ENCODE peak calls at places on chromosome 2, in nine cellular contexts. Z, K, S, A, P, G, H, R and F are unnamed samples.

GRCh38 chr2:204869142-204869823 is 324.0 kb downstream of the PARD3B start:
- DNase-seq in Z (no peak), K (no peak), S (no peak), A (no peak), P (no peak), G (no peak), H (no peak), R (no peak), F (no peak)

GRCh38 chr2:24762518-24762917 is 30.7 kb downstream of the PTRHD1 start:
- DNase-seq in Z (no peak), K (no peak), S (no peak), A (no peak), P (no peak), G (no peak), H (no peak), R (no peak), F (no peak)

GRCh38 chr2:39666489-39667141 is 898 bp downstream of the TMEM178A start:
- DNase-seq in Z (no peak), K (no peak), S (no peak), A (no peak), P (peak), G (no peak), H (no peak), R (no peak), F (peak)

GRCh38 chr2:96386470-96386869 is 50.9 kb downstream of the NCAPH start:
- DNase-seq in Z (no peak), K (no peak), S (no peak), A (no peak), P (no peak), G (no peak), H (no peak), R (no peak), F (peak)

GRCh38 chr2:49035477-49035876 is 118.8 kb downstream of the FSHR start:
- DNase-seq in Z (no peak), K (no peak), S (no peak), A (no peak), P (no peak), G (no peak), H (no peak), R (no peak), F (no peak)

GRCh38 chr2:226446406-226447001 is 353.1 kb downstream of the IRS1 start:
- DNase-seq in Z (no peak), K (no peak), S (no peak), A (no peak), P (no peak), G (no peak), H (no peak), R (no peak), F (no peak)

GRCh38 chr2:175932675-175933074 is 69.4 kb downstream of the LNPK start:
- DNase-seq in Z (no peak), K (no peak), S (no peak), A (no peak), P (no peak), G (no peak), H (no peak), R (no peak), F (no peak)

GRCh38 chr2:158197940-158198339 is 96.3 kb downstream of the UPP2 start:
- DNase-seq in Z (no peak), K (no peak), S (no peak), A (no peak), P (no peak), G (no peak), H (no peak), R (no peak), F (no peak)

GRCh38 chr2:241894056-241894641 is 24.6 kb downstream of the RTP5 start:
- DNase-seq in Z (no peak), K (no peak), S (no peak), A (no peak), P (no peak), G (no peak), H (no peak), R (no peak), F (no peak)
- TF ChIP-seq REST in Z (no peak), K (no peak), S (no peak), A (no peak), P (no peak), G (no peak), H (no peak), R (no peak), F (no peak)

GRCh38 chr2:196989496-196989895 is 63.0 kb upstream of the PGAP1 start:
- DNase-seq in Z (no peak), K (no peak), S (no peak), A (no peak), P (no peak), G (no peak), H (no peak), R (no peak), F (no peak)

GRCh38 chr2:196988599-196988998 is 62.1 kb upstream of the PGAP1 start:
- DNase-seq in Z (no peak), K (no peak), S (no peak), A (no peak), P (no peak), G (no peak), H (no peak), R (no peak), F (no peak)

GRCh38 chr2:196985524-196986183 is 59.1 kb upstream of the PGAP1 start:
- DNase-seq in Z (no peak), K (peak), S (no peak), A (no peak), P (no peak), G (no peak), H (no peak), R (no peak), F (no peak)

GRCh38 chr2:196987654-196988364 is 61.3 kb upstream of the PGAP1 start:
- DNase-seq in Z (peak), K (peak), S (peak), A (no peak), P (peak), G (peak), H (peak), R (peak), F (peak)

DNA sequence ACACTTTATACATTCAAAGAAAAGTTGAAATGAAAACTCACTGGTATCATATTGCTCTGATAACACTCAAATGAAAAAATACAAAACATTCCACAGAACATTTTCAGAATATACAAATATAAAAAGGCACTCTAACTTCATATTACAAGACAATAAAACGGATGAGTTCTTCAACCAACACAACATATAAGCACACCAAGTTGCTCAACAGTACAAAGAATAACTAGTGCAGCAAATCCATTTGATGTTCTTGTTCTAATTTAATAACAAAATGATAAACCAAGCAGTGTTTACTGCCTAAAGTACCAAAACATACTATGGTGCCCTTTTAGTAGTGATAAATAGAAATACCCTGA is 60.8 kb upstream of the PGAP1 start:
- DNase-seq in Z (peak), K (no peak), S (no peak), A (no peak), P (no peak), G (no peak), H (no peak), R (no peak), F (no peak)
- H3K27ac ChIP-seq in Z (peak), K (peak), S (no peak), A (peak), P (peak), G (peak), H (no peak), R (peak), F (no peak)

GRCh38 chr2:159650574-159650973 is 34.2 kb upstream of the BAZ2B start:
- DNase-seq in Z (no peak), K (no peak), S (no peak), A (no peak), P (no peak), G (peak), H (no peak), R (no peak), F (no peak)
- TF ChIP-seq REST in Z (no peak), K (no peak), S (no peak), A (no peak), P (no peak), G (no peak), H (no peak), R (no peak), F (no peak)

GRCh38 chr2:10722252-10722825 is 909 bp downstream of the ATP6V1C2 start:
- DNase-seq in Z (no peak), K (no peak), S (no peak), A (peak), P (no peak), G (no peak), H (no peak), R (no peak), F (no peak)

GRCh38 chr2:10720983-10721343 is 467 bp upstream of the ATP6V1C2 start:
- DNase-seq in Z (no peak), K (no peak), S (no peak), A (no peak), P (no peak), G (no peak), H (no peak), R (no peak), F (peak)

GRCh38 chr2:10720306-10720705 is 1.1 kb upstream of the ATP6V1C2 start:
- DNase-seq in Z (no peak), K (peak), S (no peak), A (peak), P (no peak), G (no peak), H (no peak), R (no peak), F (no peak)

GRCh38 chr2:10717630-10718029 is 3.8 kb upstream of the ATP6V1C2 start:
- DNase-seq in Z (no peak), K (no peak), S (no peak), A (peak), P (no peak), G (no peak), H (no peak), R (no peak), F (no peak)

DNA sequence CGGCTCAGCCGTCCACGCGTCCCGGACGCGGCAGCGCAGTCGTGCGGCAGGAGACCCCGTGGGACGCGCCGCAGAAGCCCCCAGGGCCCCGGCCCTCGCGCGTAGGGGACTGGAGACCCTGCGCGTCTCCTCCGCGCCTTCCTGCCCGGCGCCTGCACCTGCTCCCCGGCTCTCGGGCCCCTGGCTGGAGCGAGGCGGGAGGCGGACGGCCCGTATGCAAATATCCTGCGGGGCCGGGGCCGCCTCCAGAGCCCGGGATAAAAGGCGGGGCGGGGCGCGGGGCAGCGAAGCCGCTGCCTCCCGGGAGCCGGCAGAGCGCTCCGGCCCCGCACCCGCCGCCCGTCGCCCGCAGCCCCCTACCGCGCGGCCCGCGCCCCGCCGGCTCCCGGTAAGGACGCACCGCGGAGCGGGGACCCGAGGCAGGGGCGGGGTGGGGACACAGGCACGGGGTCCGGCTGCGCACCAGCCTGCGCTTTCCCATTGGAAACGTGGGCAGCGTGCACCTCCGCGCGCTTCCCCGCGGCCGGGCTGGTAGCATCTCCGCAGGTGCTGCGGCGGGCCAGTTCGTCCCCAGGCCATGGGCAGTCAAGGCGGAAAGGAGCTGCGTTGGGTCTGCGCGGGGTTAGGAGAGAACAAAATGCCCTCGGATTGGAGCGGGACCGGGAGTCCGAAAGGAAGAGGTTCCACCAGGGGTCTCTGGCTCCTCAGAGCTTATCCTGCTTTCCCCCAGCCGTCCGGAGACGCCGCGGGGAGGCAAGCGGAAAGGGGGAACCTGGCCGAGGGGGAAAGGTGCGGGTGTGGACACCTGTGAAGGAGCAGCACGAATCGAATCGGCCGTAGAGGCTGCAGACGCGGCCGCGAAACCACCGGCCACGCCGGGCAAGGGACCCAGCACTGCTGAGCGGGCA is at the start of gene ATP6V1C2:
- DNase-seq in Z (no peak), K (no peak), S (no peak), A (peak), P (peak), G (no peak), H (no peak), R (no peak), F (peak)
- H3K27ac ChIP-seq in Z (no peak), K (no peak), S (no peak), A (no peak), P (no peak), G (no peak), H (no peak), R (no peak), F (no peak)